ENCODE peak calls at places on chromosomes 2 and 18, in seven cellular contexts. A is NCI-H2081, L is tibial artery, W is neural crest cell, V is AG20443, U is left cardiac atrium, K is occipital lobe. S is an unnamed sample.

GRCh38 chr2:69102234-69102633 is 89.3 kb downstream of the ANTXR1 start:
- DNase-seq in A (no peak), L (no peak), W (no peak), V (no peak), U (no peak), K (no peak), S (no peak)

GRCh38 chr2:79831919-79832318 is 319.1 kb downstream of the CTNNA2 start:
- DNase-seq in A (peak; percentile 8), L (no peak), W (no peak), V (no peak), U (no peak), K (no peak), S (peak; percentile 18)

GRCh38 chr2:107811982-107812381 is 14.7 kb upstream of the RGPD4 start:
- DNase-seq in A (peak; percentile 12), L (no peak), W (no peak), V (no peak), U (no peak), K (no peak), S (no peak)

GRCh38 chr18:76357174-76357573 is 137.9 kb downstream of the ZNF516 start:
- DNase-seq in A (no peak), L (no peak), W (no peak), V (no peak), U (no peak), K (no peak), S (no peak)

GRCh38 chr2:207970138-207970824 is 55.0 kb downstream of the PLEKHM3 start:
- DNase-seq in A (peak; percentile 9), L (no peak), W (no peak), V (no peak), U (no peak), K (no peak), S (no peak)

GRCh38 chr2:25314514-25315315 is 27.0 kb downstream of the DNMT3A start:
- DNase-seq in A (peak; percentile 73), L (peak; percentile 71), W (no peak), V (no peak), U (peak; percentile 83), K (no peak), S (peak; percentile 71)

GRCh38 chr2:240205348-240205747 is 64.9 kb upstream of the OTOS start:
- DNase-seq in A (no peak), L (peak; percentile 13), W (no peak), V (peak; percentile 76), U (no peak), K (no peak), S (no peak)

GRCh38 chr2:63981702-63982103 is 37.5 kb downstream of the VPS54 start:
- DNase-seq in A (no peak), L (no peak), W (no peak), V (no peak), U (no peak), K (no peak), S (no peak)

GRCh38 chr2:158745067-158745865 is 49.9 kb upstream of the DAPL1 start:
- DNase-seq in A (peak; percentile 63), L (no peak), W (peak; percentile 46), V (peak; percentile 49), U (peak; percentile 56), K (peak; percentile 37), S (peak; percentile 75)

GRCh38 chr2:119233326-119234020 is 9.8 kb downstream of the STEAP3 start:
- DNase-seq in A (no peak), L (no peak), W (no peak), V (peak; percentile 56), U (no peak), K (no peak), S (no peak)

GRCh38 chr2:86284401-86284841 is 53.0 kb downstream of the REEP1 start:
- DNase-seq in A (no peak), L (no peak), W (no peak), V (no peak), U (peak; percentile 67), K (no peak), S (no peak)

GRCh38 chr2:63888490-63889402 is 47.0 kb downstream of the UGP2 start:
- DNase-seq in A (peak; percentile 64), L (no peak), W (peak; percentile 41), V (peak; percentile 58), U (peak; percentile 26), K (peak; percentile 10), S (peak; percentile 43)

S was measured in putamen.